ENCODE peak calls at places on chromosomes 12 and 14, in seven cellular contexts. P, Q, J, O, R, K and G are unnamed samples.

GRCh38 chr14:24984846-24985589 is 64.9 kb downstream of the STXBP6 start:
- DNase-seq in J (no peak), O (no peak), R (no peak), P (no peak), Q (peak; percentile 37), K (no peak), G (no peak)

GRCh38 chr12:31728289-31728916 is 418 bp downstream of the AMN1 start:
- DNase-seq in P (peak; percentile 73), J (no peak), K (no peak), Q (no peak), R (no peak), O (no peak), G (no peak)

GRCh38 chr14:105857816-105858675 is 331.7 kb downstream of the TMEM121 start:
- DNase-seq in J (no peak), K (no peak), P (no peak), R (no peak), Q (no peak), O (no peak), G (no peak)

GRCh38 chr14:103767306-103767894 is 51.8 kb downstream of the ZFYVE21 start:
- DNase-seq in R (no peak), O (no peak), J (no peak), Q (no peak), K (no peak), P (peak; percentile 20), G (no peak)

GRCh38 chr12:127803545-127803944 is 463.4 kb upstream of the TMEM132C start:
- DNase-seq in R (no peak), P (no peak), Q (peak; percentile 12), K (no peak), J (no peak), O (no peak), G (no peak)

GRCh38 chr14:75196468-75196867 is 20.1 kb upstream of the TMED10 start:
- DNase-seq in Q (no peak), J (no peak), K (no peak), R (no peak), P (peak; percentile 52), O (no peak), G (no peak)

GRCh38 chr12:11795910-11796459 is 146.5 kb downstream of the ETV6 start:
- DNase-seq in R (no peak), Q (peak; percentile 89), J (no peak), K (peak; percentile 40), P (no peak), O (peak; percentile 27), G (no peak)

GRCh38 chr12:19220861-19221466 is 91.4 kb downstream of the PLEKHA5 start:
- DNase-seq in O (no peak), J (no peak), R (no peak), K (peak; percentile 73), Q (peak; percentile 86), P (no peak), G (no peak)

GRCh38 chr14:68979722-68980552 is 835 bp upstream of the ACTN1 start:
- DNase-seq in K (peak; percentile 31), J (no peak), O (peak; percentile 48), P (no peak), Q (peak; percentile 56), R (no peak), G (no peak)

GRCh38 chr14:101037021-101037817 is 133.7 kb upstream of the RTL1 start:
- DNase-seq in K (no peak), R (no peak), P (no peak), J (no peak), Q (no peak), O (no peak), G (no peak)

GRCh38 chr14:68935761-68936209 is 43.3 kb downstream of the ACTN1 start:
- DNase-seq in R (no peak), O (no peak), Q (no peak), K (no peak), J (no peak), P (peak; percentile 29), G (no peak)